ENCODE peak calls at places on chromosomes 1 and 21, in nine cellular contexts. One of them, this sample, is unnamed.
A peak's percentile ranks its signal among the peaks of the same experiment; 100 is the strongest.

GRCh38 chr1:10451286-10451685 is 1.5 kb downstream of the CORT start:
- DNase-seq in tibial nerve: no peak
- DNase-seq in mucosa of descending colon: no peak
- DNase-seq in suprapubic skin: no peak
- DNase-seq in epithelial cell of esophagus: no peak
- DNase-seq in CD8-positive, alpha-beta T cell: no peak
- DNase-seq in fibroblast of the aortic adventitia: peak; percentile 68
- DNase-seq in osteocyte: peak; percentile 85
- DNase-seq in fibroblast of pulmonary artery: peak; percentile 15
- DNase-seq in this sample: no peak

GRCh38 chr1:18121072-18121820 is 13.6 kb downstream of the IGSF21 start:
- DNase-seq in CD8-positive, alpha-beta T cell: no peak
- DNase-seq in suprapubic skin: no peak
- DNase-seq in fibroblast of the aortic adventitia: no peak
- DNase-seq in epithelial cell of esophagus: no peak
- DNase-seq in tibial nerve: no peak
- DNase-seq in mucosa of descending colon: no peak
- DNase-seq in fibroblast of pulmonary artery: no peak
- DNase-seq in osteocyte: no peak
- DNase-seq in this sample: no peak

GRCh38 chr1:243791586-243792267 is 58.3 kb downstream of the AKT3 start:
- DNase-seq in tibial nerve: peak; percentile 26
- DNase-seq in mucosa of descending colon: no peak
- DNase-seq in epithelial cell of esophagus: no peak
- DNase-seq in fibroblast of pulmonary artery: peak; percentile 14
- DNase-seq in suprapubic skin: no peak
- DNase-seq in CD8-positive, alpha-beta T cell: no peak
- DNase-seq in osteocyte: no peak
- DNase-seq in fibroblast of the aortic adventitia: no peak
- DNase-seq in this sample: no peak

GRCh38 chr1:77888429-77889239 is at the start of gene NEXN:
- DNase-seq in fibroblast of pulmonary artery: peak; percentile 88
- DNase-seq in CD8-positive, alpha-beta T cell: peak; percentile 14
- DNase-seq in mucosa of descending colon: peak; percentile 61
- DNase-seq in fibroblast of the aortic adventitia: peak; percentile 84
- DNase-seq in tibial nerve: peak; percentile 50
- DNase-seq in suprapubic skin: peak; percentile 84
- DNase-seq in osteocyte: peak; percentile 92
- DNase-seq in epithelial cell of esophagus: peak; percentile 52
- DNase-seq in this sample: peak; percentile 42

GRCh38 chr1:40582121-40582520 is 50.7 kb downstream of the ZNF684 start:
- DNase-seq in osteocyte: no peak
- DNase-seq in fibroblast of the aortic adventitia: peak; percentile 46
- DNase-seq in epithelial cell of esophagus: no peak
- DNase-seq in fibroblast of pulmonary artery: peak; percentile 37
- DNase-seq in mucosa of descending colon: no peak
- DNase-seq in suprapubic skin: no peak
- DNase-seq in CD8-positive, alpha-beta T cell: no peak
- DNase-seq in tibial nerve: no peak
- DNase-seq in this sample: no peak

GRCh38 chr1:115929846-115930245 is 46.5 kb upstream of the SLC22A15 start:
- DNase-seq in epithelial cell of esophagus: peak; percentile 61
- DNase-seq in fibroblast of pulmonary artery: peak; percentile 58
- DNase-seq in tibial nerve: no peak
- DNase-seq in CD8-positive, alpha-beta T cell: no peak
- DNase-seq in mucosa of descending colon: no peak
- DNase-seq in fibroblast of the aortic adventitia: peak; percentile 95
- DNase-seq in suprapubic skin: no peak
- DNase-seq in osteocyte: no peak
- DNase-seq in this sample: no peak

GRCh38 chr1:94463765-94464330 is 45.7 kb downstream of the ABCD3 start:
- DNase-seq in fibroblast of the aortic adventitia: peak; percentile 79
- DNase-seq in fibroblast of pulmonary artery: peak; percentile 77
- DNase-seq in epithelial cell of esophagus: peak; percentile 60
- DNase-seq in suprapubic skin: no peak
- DNase-seq in tibial nerve: no peak
- DNase-seq in osteocyte: no peak
- DNase-seq in mucosa of descending colon: no peak
- DNase-seq in CD8-positive, alpha-beta T cell: no peak
- DNase-seq in this sample: no peak

GRCh38 chr21:24197132-24197643 is 1410.1 kb downstream of the MRPL39 start:
- DNase-seq in fibroblast of pulmonary artery: no peak
- DNase-seq in suprapubic skin: no peak
- DNase-seq in epithelial cell of esophagus: no peak
- DNase-seq in CD8-positive, alpha-beta T cell: no peak
- DNase-seq in fibroblast of the aortic adventitia: no peak
- DNase-seq in osteocyte: no peak
- DNase-seq in tibial nerve: no peak
- DNase-seq in mucosa of descending colon: no peak
- DNase-seq in this sample: no peak

GRCh38 chr1:212238552-212238951 is 46.7 kb upstream of the PPP2R5A start:
- DNase-seq in fibroblast of the aortic adventitia: peak; percentile 68
- DNase-seq in fibroblast of pulmonary artery: no peak
- DNase-seq in epithelial cell of esophagus: peak; percentile 13
- DNase-seq in mucosa of descending colon: peak; percentile 59
- DNase-seq in suprapubic skin: no peak
- DNase-seq in tibial nerve: no peak
- DNase-seq in CD8-positive, alpha-beta T cell: no peak
- DNase-seq in osteocyte: no peak
- DNase-seq in this sample: no peak

GRCh38 chr1:211420389-211420788 is 71.6 kb downstream of the RD3 start:
- DNase-seq in osteocyte: no peak
- DNase-seq in suprapubic skin: no peak
- DNase-seq in tibial nerve: no peak
- DNase-seq in CD8-positive, alpha-beta T cell: no peak
- DNase-seq in mucosa of descending colon: no peak
- DNase-seq in epithelial cell of esophagus: peak; percentile 8
- DNase-seq in fibroblast of the aortic adventitia: peak; percentile 12
- DNase-seq in fibroblast of pulmonary artery: peak; percentile 8
- DNase-seq in this sample: no peak

GRCh38 chr1:30715216-30715615 is 8.2 kb downstream of the MATN1 start:
- DNase-seq in suprapubic skin: no peak
- DNase-seq in mucosa of descending colon: no peak
- DNase-seq in osteocyte: no peak
- DNase-seq in tibial nerve: no peak
- DNase-seq in fibroblast of pulmonary artery: no peak
- DNase-seq in CD8-positive, alpha-beta T cell: no peak
- DNase-seq in fibroblast of the aortic adventitia: no peak
- DNase-seq in epithelial cell of esophagus: no peak
- DNase-seq in this sample: no peak

GRCh38 chr1:32496127-32496526 is 31.3 kb downstream of the ZBTB8B start:
- DNase-seq in CD8-positive, alpha-beta T cell: no peak
- DNase-seq in osteocyte: no peak
- DNase-seq in tibial nerve: no peak
- DNase-seq in fibroblast of the aortic adventitia: peak; percentile 82
- DNase-seq in suprapubic skin: no peak
- DNase-seq in epithelial cell of esophagus: peak; percentile 38
- DNase-seq in fibroblast of pulmonary artery: peak; percentile 82
- DNase-seq in mucosa of descending colon: no peak
- DNase-seq in this sample: no peak

GRCh38 chr1:7852778-7853177 is at the start of gene UTS2:
- DNase-seq in suprapubic skin: no peak
- DNase-seq in epithelial cell of esophagus: no peak
- DNase-seq in CD8-positive, alpha-beta T cell: no peak
- DNase-seq in fibroblast of the aortic adventitia: no peak
- DNase-seq in tibial nerve: no peak
- DNase-seq in mucosa of descending colon: no peak
- DNase-seq in fibroblast of pulmonary artery: no peak
- DNase-seq in osteocyte: no peak
- DNase-seq in this sample: no peak

GRCh38 chr21:33302796-33303195 is 22.0 kb upstream of the IFNAR1 start:
- DNase-seq in fibroblast of the aortic adventitia: no peak
- DNase-seq in CD8-positive, alpha-beta T cell: no peak
- DNase-seq in tibial nerve: no peak
- DNase-seq in mucosa of descending colon: peak; percentile 25
- DNase-seq in osteocyte: no peak
- DNase-seq in epithelial cell of esophagus: no peak
- DNase-seq in fibroblast of pulmonary artery: no peak
- DNase-seq in suprapubic skin: no peak
- DNase-seq in this sample: no peak
- TF ChIP-seq CTCF in fibroblast of the aortic adventitia: no peak
- TF ChIP-seq CTCF in CD8-positive, alpha-beta T cell: no peak
- TF ChIP-seq CTCF in tibial nerve: no peak
- TF ChIP-seq CTCF in mucosa of descending colon: no peak
- TF ChIP-seq CTCF in osteocyte: no peak
- TF ChIP-seq CTCF in epithelial cell of esophagus: no peak
- TF ChIP-seq CTCF in fibroblast of pulmonary artery: no peak
- TF ChIP-seq CTCF in suprapubic skin: no peak
- TF ChIP-seq CTCF in this sample: no peak

GRCh38 chr1:178536329-178536728 is 23.4 kb downstream of the TEX35 start:
- DNase-seq in mucosa of descending colon: no peak
- DNase-seq in CD8-positive, alpha-beta T cell: no peak
- DNase-seq in osteocyte: no peak
- DNase-seq in suprapubic skin: no peak
- DNase-seq in epithelial cell of esophagus: no peak
- DNase-seq in fibroblast of the aortic adventitia: no peak
- DNase-seq in fibroblast of pulmonary artery: no peak
- DNase-seq in tibial nerve: no peak
- DNase-seq in this sample: no peak

GRCh38 chr1:178539291-178539690 is 26.4 kb downstream of the TEX35 start:
- DNase-seq in mucosa of descending colon: no peak
- DNase-seq in epithelial cell of esophagus: no peak
- DNase-seq in tibial nerve: no peak
- DNase-seq in osteocyte: no peak
- DNase-seq in CD8-positive, alpha-beta T cell: no peak
- DNase-seq in suprapubic skin: no peak
- DNase-seq in fibroblast of pulmonary artery: no peak
- DNase-seq in fibroblast of the aortic adventitia: no peak
- DNase-seq in this sample: no peak

GRCh38 chr1:178538192-178538916 is 25.4 kb downstream of the TEX35 start:
- DNase-seq in suprapubic skin: no peak
- DNase-seq in tibial nerve: no peak
- DNase-seq in fibroblast of the aortic adventitia: peak; percentile 63
- DNase-seq in CD8-positive, alpha-beta T cell: no peak
- DNase-seq in mucosa of descending colon: no peak
- DNase-seq in osteocyte: no peak
- DNase-seq in epithelial cell of esophagus: peak; percentile 70
- DNase-seq in fibroblast of pulmonary artery: peak; percentile 51
- DNase-seq in this sample: no peak

GRCh38 chr1:178537445-178538090 is 24.7 kb downstream of the TEX35 start:
- DNase-seq in mucosa of descending colon: peak; percentile 79
- DNase-seq in fibroblast of pulmonary artery: no peak
- DNase-seq in CD8-positive, alpha-beta T cell: no peak
- DNase-seq in osteocyte: no peak
- DNase-seq in tibial nerve: no peak
- DNase-seq in suprapubic skin: no peak
- DNase-seq in fibroblast of the aortic adventitia: no peak
- DNase-seq in epithelial cell of esophagus: no peak
- DNase-seq in this sample: no peak

GRCh38 chr1:178536844-178537371 is 24.0 kb downstream of the TEX35 start:
- DNase-seq in CD8-positive, alpha-beta T cell: no peak
- DNase-seq in osteocyte: no peak
- DNase-seq in mucosa of descending colon: no peak
- DNase-seq in fibroblast of the aortic adventitia: peak; percentile 99
- DNase-seq in fibroblast of pulmonary artery: peak; percentile 96
- DNase-seq in suprapubic skin: no peak
- DNase-seq in epithelial cell of esophagus: peak; percentile 93
- DNase-seq in tibial nerve: no peak
- DNase-seq in this sample: no peak
- TF ChIP-seq CTCF in CD8-positive, alpha-beta T cell: no peak
- TF ChIP-seq CTCF in osteocyte: no peak
- TF ChIP-seq CTCF in mucosa of descending colon: no peak
- TF ChIP-seq CTCF in fibroblast of the aortic adventitia: no peak
- TF ChIP-seq CTCF in fibroblast of pulmonary artery: no peak
- TF ChIP-seq CTCF in suprapubic skin: no peak
- TF ChIP-seq CTCF in epithelial cell of esophagus: no peak
- TF ChIP-seq CTCF in tibial nerve: no peak
- TF ChIP-seq CTCF in this sample: no peak

DNA sequence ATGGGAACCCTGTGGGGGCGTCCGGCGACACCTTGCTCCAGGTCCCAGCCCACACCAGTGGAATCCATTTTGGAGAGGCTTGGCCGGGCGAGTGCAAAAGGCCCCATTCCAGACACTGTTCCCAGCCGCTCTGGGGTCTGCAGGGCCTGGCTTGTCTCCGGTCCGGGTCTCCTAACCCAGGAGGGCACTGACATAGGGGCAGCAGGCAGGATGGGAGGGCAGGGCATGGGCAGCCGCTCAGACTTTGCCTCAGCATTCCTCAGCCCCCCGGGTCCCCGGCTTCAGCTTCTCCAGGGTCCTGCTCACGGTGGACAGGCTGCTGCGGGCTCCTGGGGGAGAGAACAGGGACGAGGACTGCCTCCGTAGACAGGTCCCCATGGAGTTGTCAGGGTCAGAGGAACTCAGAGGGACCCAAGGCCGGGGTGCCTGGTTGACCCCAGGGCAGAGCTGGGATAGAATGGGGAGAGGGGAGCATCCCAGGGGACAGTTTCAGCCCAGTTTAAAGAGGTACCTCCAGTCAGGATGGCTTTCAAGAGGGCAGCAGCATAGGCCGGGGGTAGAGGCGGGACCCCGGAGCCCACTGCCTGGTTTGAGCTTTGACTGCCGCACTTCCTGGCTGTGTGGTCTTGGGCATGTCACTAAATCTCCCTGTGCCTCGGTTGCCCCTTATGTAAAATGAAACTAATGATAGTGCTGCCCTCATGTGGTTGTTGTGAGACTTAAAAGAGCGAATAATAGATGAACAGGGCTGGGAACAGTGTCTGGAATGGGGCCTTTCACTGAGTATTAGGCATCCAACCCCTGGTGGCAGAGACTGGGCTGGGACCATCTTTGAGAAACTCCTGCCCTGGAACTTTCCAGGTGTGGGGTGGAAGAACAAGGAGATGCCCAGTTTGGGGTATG is 3.7 kb downstream of the KNCN start:
- DNase-seq in fibroblast of the aortic adventitia: peak; percentile 72
- DNase-seq in mucosa of descending colon: no peak
- DNase-seq in osteocyte: no peak
- DNase-seq in epithelial cell of esophagus: peak; percentile 63
- DNase-seq in suprapubic skin: no peak
- DNase-seq in CD8-positive, alpha-beta T cell: no peak
- DNase-seq in tibial nerve: no peak
- DNase-seq in fibroblast of pulmonary artery: peak; percentile 70
- DNase-seq in this sample: no peak
- TF ChIP-seq CTCF in fibroblast of the aortic adventitia: peak; percentile 41
- TF ChIP-seq CTCF in mucosa of descending colon: no peak
- TF ChIP-seq CTCF in osteocyte: peak; percentile 64
- TF ChIP-seq CTCF in epithelial cell of esophagus: peak; percentile 54
- TF ChIP-seq CTCF in suprapubic skin: no peak
- TF ChIP-seq CTCF in CD8-positive, alpha-beta T cell: peak; percentile 33
- TF ChIP-seq CTCF in tibial nerve: peak; percentile 44
- TF ChIP-seq CTCF in fibroblast of pulmonary artery: peak; percentile 58
- TF ChIP-seq CTCF in this sample: no peak

GRCh38 chr1:204746838-204747442 is 61.4 kb upstream of the LRRN2 start:
- DNase-seq in suprapubic skin: no peak
- DNase-seq in osteocyte: peak; percentile 83
- DNase-seq in epithelial cell of esophagus: peak; percentile 59
- DNase-seq in tibial nerve: no peak
- DNase-seq in mucosa of descending colon: no peak
- DNase-seq in fibroblast of the aortic adventitia: peak; percentile 56
- DNase-seq in fibroblast of pulmonary artery: peak; percentile 56
- DNase-seq in CD8-positive, alpha-beta T cell: peak; percentile 50
- DNase-seq in this sample: no peak
- TF ChIP-seq CTCF in suprapubic skin: peak; percentile 95
- TF ChIP-seq CTCF in osteocyte: peak; percentile 79
- TF ChIP-seq CTCF in epithelial cell of esophagus: peak; percentile 98
- TF ChIP-seq CTCF in tibial nerve: peak; percentile 88
- TF ChIP-seq CTCF in mucosa of descending colon: peak; percentile 97
- TF ChIP-seq CTCF in fibroblast of the aortic adventitia: peak; percentile 99
- TF ChIP-seq CTCF in fibroblast of pulmonary artery: peak; percentile 98
- TF ChIP-seq CTCF in CD8-positive, alpha-beta T cell: peak; percentile 98
- TF ChIP-seq CTCF in this sample: no peak